ENCODE peak calls at places on chromosomes 6 and 20, in four cellular contexts. E is tibial artery, K is prostate gland, Z is astrocyte of the spinal cord. I is an unnamed sample.

GRCh38 chr20:37298190-37298939 is 8.9 kb downstream of the MANBAL start:
- DNase-seq in E (peak), K (no peak), Z (no peak), I (peak)

GRCh38 chr20:49672109-49672681 is 41.5 kb downstream of the B4GALT5 start:
- DNase-seq in E (no peak), K (no peak), Z (no peak), I (no peak)

GRCh38 chr6:164098857-164099534 is 684.5 kb downstream of the QKI start:
- DNase-seq in E (no peak), K (no peak), Z (peak), I (peak)

GRCh38 chr6:111552241-111552744 is 53.4 kb downstream of the TRAF3IP2 start:
- DNase-seq in E (peak), K (peak), Z (peak), I (peak)

GRCh38 chr6:116568851-116569755 is 2.2 kb upstream of the RWDD1 start:
- DNase-seq in E (no peak), K (no peak), Z (no peak), I (no peak)

GRCh38 chr6:45965007-45965406 is 50.7 kb downstream of the CLIC5 start:
- DNase-seq in E (no peak), K (no peak), Z (peak), I (peak)

GRCh38 chr6:12401200-12401599 is 111.0 kb downstream of the EDN1 start:
- DNase-seq in E (no peak), K (no peak), Z (no peak), I (no peak)

GRCh38 chr6:63805808-63806572 is 170.4 kb downstream of the PHF3 start:
- DNase-seq in E (no peak), K (peak), Z (peak), I (peak)

GRCh38 chr20:6140947-6141346 is 18.1 kb upstream of the FERMT1 start:
- DNase-seq in E (no peak), K (no peak), Z (no peak), I (peak)

GRCh38 chr20:47821481-47822100 is 36.3 kb upstream of the SULF2 start:
- DNase-seq in E (no peak), K (no peak), Z (no peak), I (no peak)

GRCh38 chr6:15911753-15912504 is 217.0 kb upstream of the MYLIP start:
- DNase-seq in E (no peak), K (no peak), Z (no peak), I (no peak)

GRCh38 chr20:34293119-34293518 is 10.0 kb downstream of the AHCY start:
- DNase-seq in E (no peak), K (no peak), Z (no peak), I (no peak)

GRCh38 chr6:43608310-43608763 is 20.7 kb downstream of the GTPBP2 start:
- DNase-seq in E (peak), K (peak), Z (peak), I (peak)

GRCh38 chr6:146532702-146533101 is 10.9 kb upstream of the RAB32 start:
- DNase-seq in E (no peak), K (no peak), Z (no peak), I (no peak)

GRCh38 chr20:37697314-37697713 is 3.5 kb downstream of the CTNNBL1 start:
- DNase-seq in E (no peak), K (no peak), Z (no peak), I (no peak)

GRCh38 chr20:58065508-58066361 is 162.7 kb downstream of the ANKRD60 start:
- DNase-seq in E (no peak), K (no peak), Z (peak), I (peak)

GRCh38 chr6:13259393-13259792 is 68.9 kb downstream of the TBC1D7 start:
- DNase-seq in E (no peak), K (no peak), Z (no peak), I (no peak)

GRCh38 chr20:48321271-48321670 is 506.5 kb downstream of the PREX1 start:
- DNase-seq in E (no peak), K (no peak), Z (no peak), I (no peak)

GRCh38 chr6:98054453-98054852 is 771.4 kb upstream of the MMS22L start:
- DNase-seq in E (no peak), K (no peak), Z (peak), I (peak)
- TF ChIP-seq CTCF in E (no peak), K (no peak), Z (peak), I (peak)

DNA sequence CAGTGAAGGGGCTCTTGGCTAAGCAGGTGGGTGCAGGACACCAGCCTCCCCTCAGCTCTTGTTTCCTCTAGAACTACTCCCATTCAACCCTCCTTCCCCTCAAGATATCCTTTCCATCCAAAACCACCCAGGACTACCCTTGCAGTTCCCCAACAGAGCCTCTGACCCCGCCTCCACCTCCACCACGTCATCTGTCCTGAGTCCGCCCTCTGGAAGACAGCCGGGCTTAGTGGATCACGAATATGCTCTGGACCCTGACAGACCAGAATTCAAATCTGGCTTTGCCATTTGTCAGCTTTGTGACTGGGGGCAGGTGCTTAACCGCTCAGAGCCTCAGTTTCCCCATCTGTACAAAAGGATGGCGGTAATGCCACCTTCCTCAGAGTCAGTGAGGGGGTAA is 31.4 kb downstream of the TFEB start:
- DNase-seq in E (no peak), K (no peak), Z (no peak), I (no peak)
- H3K4me3 ChIP-seq in E (no peak), K (no peak), Z (no peak), I (no peak)

GRCh38 chr20:61043681-61044080 is 208.4 kb upstream of the CDH4 start:
- DNase-seq in E (no peak), K (no peak), Z (no peak), I (no peak)
- TF ChIP-seq CTCF in E (no peak), K (no peak), Z (no peak), I (no peak)

GRCh38 chr6:4687989-4688947 is 87.9 kb upstream of the CDYL start:
- DNase-seq in E (peak), K (no peak), Z (peak), I (peak)
- H3K4me3 ChIP-seq in E (no peak), K (no peak), Z (peak), I (peak)

GRCh38 chr6:130223508-130223907 is 757 bp upstream of the SAMD3 start:
- DNase-seq in E (no peak), K (no peak), Z (no peak), I (peak)
- TF ChIP-seq CTCF in E (no peak), K (no peak), Z (no peak), I (no peak)

GRCh38 chr6:129713806-129714338 is 3.9 kb upstream of the ARHGAP18 start:
- DNase-seq in E (no peak), K (no peak), Z (no peak), I (no peak)

GRCh38 chr6:129708496-129709216 is 1.3 kb downstream of the ARHGAP18 start:
- DNase-seq in E (no peak), K (no peak), Z (no peak), I (no peak)

GRCh38 chr6:129709451-129709908 is 497 bp downstream of the ARHGAP18 start:
- DNase-seq in E (no peak), K (no peak), Z (peak), I (peak)

GRCh38 chr6:129709909-129710721 is at the start of gene ARHGAP18:
- DNase-seq in E (peak), K (peak), Z (peak), I (peak)

GRCh38 chr6:129710722-129711631 is 1.0 kb upstream of the ARHGAP18 start:
- DNase-seq in E (no peak), K (no peak), Z (no peak), I (no peak)
- H3K4me3 ChIP-seq in E (peak), K (peak), Z (peak), I (peak)

DNA sequence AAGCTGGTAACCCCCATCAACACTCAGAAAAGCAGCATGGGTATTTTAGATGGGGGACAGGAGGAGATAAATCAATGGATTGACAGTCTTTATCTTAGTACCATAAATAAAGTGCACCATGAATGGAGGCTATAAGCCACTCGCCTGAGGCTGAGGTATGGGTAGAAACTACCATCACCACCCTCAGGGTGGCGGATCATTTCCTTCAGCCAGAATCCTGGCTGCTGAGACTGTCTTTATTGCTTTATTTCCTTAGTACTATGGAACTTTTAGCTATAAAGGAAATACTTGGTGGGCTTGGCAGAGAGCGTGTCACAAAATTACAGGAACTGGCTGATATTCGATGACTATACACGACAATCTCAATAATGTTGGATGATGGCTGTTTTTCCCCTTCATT is 52.2 kb downstream of the STK38 start:
- DNase-seq in E (no peak), K (no peak), Z (no peak), I (no peak)
- TF ChIP-seq CTCF in E (no peak), K (no peak), Z (no peak), I (no peak)

DNA sequence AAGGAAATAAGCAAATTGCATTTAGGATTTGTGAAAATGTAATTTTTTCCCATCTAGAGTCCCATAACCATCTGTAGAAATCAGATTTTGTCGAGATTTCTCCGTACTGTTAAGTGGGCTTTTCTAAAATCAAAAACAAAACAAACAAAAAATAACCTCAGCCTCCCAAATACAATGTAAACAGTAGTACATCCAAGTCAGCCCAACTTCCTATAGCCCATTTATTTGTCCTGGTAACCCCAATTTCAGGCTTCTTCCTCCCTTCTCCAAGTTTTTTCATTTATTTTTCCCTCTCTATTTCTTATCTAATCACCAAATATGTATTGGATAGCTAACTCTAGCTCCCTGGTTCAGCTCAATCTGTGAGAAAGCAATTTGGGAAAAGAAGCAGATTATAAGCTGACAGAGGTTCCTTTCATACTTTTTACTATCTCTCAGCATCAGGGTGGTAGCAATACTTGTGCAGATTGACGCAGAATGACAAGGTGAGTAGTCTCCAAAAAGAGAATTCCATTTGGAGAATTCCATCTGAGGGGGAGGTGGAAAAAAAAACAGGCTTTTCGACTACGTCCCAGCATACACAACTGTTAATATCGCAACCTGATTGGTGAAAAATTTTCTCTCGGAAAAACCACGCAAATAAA is 132.6 kb upstream of the BTN3A2 start:
- DNase-seq in E (no peak), K (no peak), Z (no peak), I (no peak)
- H3K4me3 ChIP-seq in E (no peak), K (no peak), Z (peak), I (no peak)